ENCODE peak calls at places on chromosomes 4 and X, in four cellular contexts. O is spleen, Q is vagina, G is sigmoid colon. C is an unnamed sample.

GRCh38 chr4:183504930-183505555 is at the start of gene ING2:
- DNase-seq in G (no peak), Q (peak), O (no peak), C (peak)

GRCh38 chr4:10783351-10783750 is 98.8 kb upstream of the CLNK start:
- DNase-seq in G (no peak), O (no peak), Q (no peak), C (no peak)

GRCh38 chr4:21884615-21885014 is 64.0 kb downstream of the KCNIP4 start:
- DNase-seq in G (no peak), Q (no peak), O (no peak), C (no peak)

GRCh38 chrX:3697701-3698279 is 15.7 kb downstream of the PRKX start:
- DNase-seq in G (peak), O (no peak), Q (no peak), C (no peak)

GRCh38 chr4:6107886-6108285 is 89.7 kb upstream of the C4orf50 start:
- DNase-seq in G (peak), O (no peak), Q (no peak), C (no peak)

GRCh38 chr4:118888666-118889312 is at the start of gene SYNPO2:
- DNase-seq in Q (peak), O (peak), G (peak), C (peak)

GRCh38 chr4:8328866-8329559 is 59.5 kb downstream of the HTRA3 start:
- DNase-seq in O (peak), Q (no peak), G (peak), C (peak)

GRCh38 chr4:147958057-147958456 is 226.2 kb downstream of the ARHGAP10 start:
- DNase-seq in G (no peak), Q (no peak), O (no peak), C (no peak)

GRCh38 chrX:130799393-130799792 is 103.6 kb downstream of the ENOX2 start:
- DNase-seq in G (no peak), O (no peak), Q (no peak), C (no peak)

GRCh38 chr4:5010984-5011383 is 8.3 kb downstream of the CYTL1 start:
- DNase-seq in Q (peak), G (no peak), O (no peak), C (no peak)

GRCh38 chr4:56424176-56424575 is 11.2 kb downstream of the PPAT start:
- DNase-seq in G (no peak), O (no peak), Q (no peak), C (no peak)

GRCh38 chr4:1380368-1381151 is 25.7 kb downstream of the NKX1-1 start:
- DNase-seq in Q (no peak), O (peak), G (peak), C (no peak)

GRCh38 chr4:11715753-11716521 is 287.2 kb upstream of the HS3ST1 start:
- DNase-seq in Q (no peak), G (no peak), O (no peak), C (no peak)

GRCh38 chr4:168928346-168928745 is 81.7 kb downstream of the CBR4 start:
- DNase-seq in G (no peak), Q (no peak), O (no peak), C (no peak)

GRCh38 chr4:168928875-168929274 is 81.2 kb downstream of the CBR4 start:
- DNase-seq in O (no peak), Q (no peak), G (no peak), C (no peak)

GRCh38 chr4:168931215-168931650 is 78.8 kb downstream of the CBR4 start:
- DNase-seq in O (no peak), Q (no peak), G (peak), C (no peak)

GRCh38 chr4:168932138-168932537 is 77.9 kb downstream of the CBR4 start:
- DNase-seq in G (no peak), Q (no peak), O (no peak), C (no peak)

GRCh38 chr4:168930413-168931196 is 79.5 kb downstream of the CBR4 start:
- DNase-seq in G (no peak), Q (no peak), O (no peak), C (no peak)
- TF ChIP-seq POLR2AphosphoS5 in G (peak), Q (no peak), O (no peak), C (no peak)

GRCh38 chr4:153273736-153274135 is 69.5 kb downstream of the TRIM2 start:
- DNase-seq in G (no peak), Q (no peak), O (no peak), C (no peak)

GRCh38 chr4:153269223-153269990 is 65.2 kb downstream of the TRIM2 start:
- DNase-seq in Q (no peak), G (no peak), O (no peak), C (no peak)

GRCh38 chr4:153274967-153275366 is 69.5 kb upstream of the MND1 start:
- DNase-seq in G (no peak), Q (no peak), O (no peak), C (no peak)

GRCh38 chr4:153270361-153270760 is 66.1 kb downstream of the TRIM2 start:
- DNase-seq in Q (no peak), G (no peak), O (no peak), C (no peak)

DNA sequence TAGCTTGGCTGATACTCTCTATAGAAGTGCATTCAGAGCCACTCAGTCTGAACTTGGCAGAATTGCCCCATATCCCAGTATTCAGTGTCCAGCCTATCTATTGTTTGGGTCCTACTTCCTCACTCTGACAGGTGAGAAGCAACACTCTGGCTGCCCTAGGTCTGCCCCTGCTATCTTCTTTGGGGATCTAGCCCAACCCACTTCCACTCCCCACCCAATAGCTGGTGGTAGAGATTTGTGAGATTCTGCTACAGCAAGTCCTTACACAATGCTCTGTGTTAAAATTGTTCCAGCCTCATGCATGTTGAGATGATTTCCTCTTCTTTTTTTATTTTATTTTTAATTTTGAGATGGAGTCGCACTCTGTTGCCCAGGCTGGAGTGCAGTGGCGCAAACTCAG is 67.6 kb downstream of the TRIM2 start:
- DNase-seq in O (no peak), G (no peak), Q (no peak), C (no peak)
- TF ChIP-seq CTCF in O (no peak), G (no peak), Q (no peak), C (no peak)

DNA sequence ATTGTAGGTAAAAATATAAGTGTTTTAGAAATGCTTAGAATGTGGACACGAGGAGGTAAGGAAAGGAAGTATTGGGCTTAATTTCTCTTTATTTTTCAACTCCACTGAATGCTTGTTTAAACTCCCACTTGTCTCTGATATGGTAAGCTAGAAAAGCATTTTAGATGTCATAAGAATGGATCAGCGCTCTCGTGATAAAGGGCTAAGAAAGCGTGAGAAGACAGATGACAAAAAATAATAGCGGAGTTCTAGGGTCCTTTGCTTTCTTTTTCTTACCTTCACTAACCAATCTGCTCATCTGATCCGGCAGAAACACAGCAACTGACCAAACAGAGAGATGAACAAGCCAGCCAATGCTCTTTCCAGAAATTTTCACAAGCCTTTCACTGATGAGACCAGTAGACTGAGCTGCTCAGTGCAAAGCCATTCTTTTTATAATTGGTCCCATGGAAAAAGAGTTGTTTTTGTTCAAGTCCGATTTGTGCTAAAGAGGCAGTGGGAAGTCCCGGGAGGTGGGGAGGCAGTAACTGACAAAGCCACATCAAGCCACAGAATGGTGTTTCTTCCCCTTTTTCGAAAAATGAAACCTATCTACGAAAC is at the start of gene TASL:
- DNase-seq in Q (no peak), G (no peak), O (no peak), C (no peak)
- TF ChIP-seq POLR2A in Q (no peak), G (no peak), O (no peak), C (no peak)

DNA sequence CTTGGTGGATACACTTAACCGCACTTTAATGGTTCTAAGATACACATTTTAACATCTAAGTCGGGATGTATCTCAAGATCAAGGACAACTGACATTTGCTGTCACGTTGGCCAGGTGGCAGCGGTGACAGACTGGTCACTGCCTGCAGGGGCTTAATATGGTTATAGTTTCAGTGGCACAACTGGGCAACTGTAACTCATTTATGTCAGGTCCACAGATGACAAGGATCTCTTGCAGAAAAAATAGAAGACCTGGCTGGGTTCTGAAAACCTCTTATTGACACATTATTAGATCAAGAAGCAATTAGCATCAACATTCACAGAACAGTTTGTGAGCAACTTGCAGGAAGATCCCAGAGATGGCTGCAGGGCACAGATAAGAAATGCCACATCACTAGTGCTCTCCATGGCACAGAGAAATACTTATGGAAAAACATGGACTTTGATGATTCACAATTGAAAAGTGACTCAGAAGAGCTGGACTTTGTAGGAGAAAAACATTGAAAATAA is 99.6 kb upstream of the SORBS2 start:
- DNase-seq in Q (no peak), G (no peak), O (no peak), C (no peak)
- TF ChIP-seq POLR2AphosphoS5 in Q (no peak), G (no peak), O (no peak), C (no peak)

GRCh38 chr4:32117696-32118095 is 1397.5 kb downstream of the PCDH7 start:
- DNase-seq in Q (no peak), G (no peak), O (no peak), C (no peak)
- TF ChIP-seq CTCF in Q (no peak), G (no peak), O (no peak), C (no peak)

GRCh38 chr4:73257242-73257994 is 1.2 kb downstream of the ANKRD17 start:
- DNase-seq in Q (no peak), O (peak), G (peak), C (no peak)
- TF ChIP-seq POLR2A in Q (no peak), O (no peak), G (no peak), C (no peak)

DNA sequence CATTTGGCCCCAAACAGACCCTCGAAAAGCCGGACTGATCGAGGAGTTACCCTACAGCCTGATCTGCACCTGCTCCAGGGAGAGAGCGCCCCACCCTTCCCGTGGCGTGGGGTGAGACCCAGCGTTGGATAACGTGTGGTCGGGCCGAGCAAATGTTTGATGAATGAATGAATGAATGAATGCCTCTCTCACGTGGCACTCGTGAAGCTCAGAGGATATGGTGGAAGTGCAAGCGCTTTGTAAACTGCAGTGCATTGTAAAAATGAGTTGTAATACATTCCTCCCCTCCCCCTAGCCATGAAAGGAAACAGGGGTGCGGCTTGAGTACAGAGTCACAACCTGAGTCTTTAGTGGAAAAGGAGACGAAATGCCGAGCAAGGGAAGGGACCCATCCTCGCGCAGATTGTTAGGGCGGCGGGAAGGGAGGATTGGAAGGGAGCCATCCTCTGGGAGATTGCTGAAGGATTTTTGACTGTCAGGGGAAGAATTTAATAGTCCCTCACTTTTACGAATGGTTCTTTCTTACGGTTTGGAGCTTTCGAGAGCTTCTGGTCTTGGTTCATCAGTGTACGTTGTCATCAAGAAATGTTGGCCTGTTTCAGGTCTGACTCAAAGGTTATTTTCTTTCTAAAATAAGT is 772 bp upstream of the FBXW7 start:
- DNase-seq in Q (no peak), G (no peak), O (peak), C (no peak)
- TF ChIP-seq POLR2AphosphoS5 in Q (no peak), G (no peak), O (no peak), C (no peak)

GRCh38 chrX:49059209-49060191 is 701 bp downstream of the CCDC120 start:
- DNase-seq in Q (no peak), O (no peak), G (no peak), C (no peak)
- TF ChIP-seq CTCF in Q (no peak), O (no peak), G (no peak), C (no peak)

DNA sequence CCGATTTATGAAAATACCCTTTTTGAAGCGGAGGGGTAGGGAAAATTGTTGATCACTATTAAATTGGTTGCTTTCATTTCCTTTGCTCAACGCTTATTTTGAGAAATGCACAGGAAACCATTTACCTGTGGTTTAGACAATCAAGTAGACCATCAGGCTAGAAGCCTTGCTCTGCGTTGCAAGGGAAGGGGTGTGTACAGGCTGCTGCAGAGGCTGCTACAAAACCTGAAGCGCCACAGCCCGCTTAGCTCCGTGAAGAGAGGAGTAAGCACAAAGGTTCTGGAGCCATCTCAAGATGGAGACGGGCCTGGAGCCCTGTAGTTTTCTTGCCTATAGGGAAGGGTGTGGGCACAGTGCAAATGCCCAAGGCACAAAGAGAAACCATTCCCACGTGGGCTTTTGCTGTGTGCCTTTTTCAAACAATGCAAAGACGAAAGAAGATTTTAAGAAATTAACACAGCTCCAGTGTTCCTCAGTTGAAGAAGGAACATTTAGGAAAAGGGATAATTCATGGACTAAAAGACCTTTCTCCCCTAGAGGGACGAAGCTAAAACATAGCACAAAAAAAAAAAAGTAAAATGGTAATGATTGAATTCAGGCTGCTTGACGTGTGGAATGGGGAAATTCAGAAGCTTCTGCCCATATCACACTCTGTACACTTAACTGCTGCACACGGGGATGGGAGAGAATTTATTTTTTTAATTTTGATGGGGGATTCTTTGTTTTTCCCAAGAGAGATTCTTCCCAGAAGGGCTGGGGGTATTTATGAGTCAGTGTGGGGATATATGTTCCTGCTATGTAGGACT is 3.5 kb downstream of the TMSB4X start:
- DNase-seq in O (peak), Q (no peak), G (peak), C (no peak)
- TF ChIP-seq POLR2A in O (no peak), Q (no peak), G (no peak), C (no peak)